ENCODE peak calls at places on chromosomes 12 and 14, in eight cellular contexts. F, O, P, W, J, T, Y and L are unnamed samples.

GRCh38 chr12:77751939-77752338 is 78.8 kb upstream of the NAV3 start:
- DNase-seq in F (no peak), O (no peak), P (no peak), W (peak), J (no peak), T (no peak), Y (no peak), L (no peak)

GRCh38 chr14:22691171-22691570 is 47.0 kb upstream of the OR6J1 start:
- DNase-seq in F (no peak), O (no peak), P (no peak), W (peak), J (no peak), T (no peak), Y (peak), L (peak)

GRCh38 chr14:51484491-51484890 is 167.2 kb upstream of the FRMD6 start:
- DNase-seq in F (no peak), O (no peak), P (no peak), W (no peak), J (no peak), T (no peak), Y (no peak), L (no peak)

GRCh38 chr12:85835810-85836715 is at the start of gene RASSF9:
- DNase-seq in F (no peak), O (no peak), P (peak), W (peak), J (peak), T (peak), Y (peak), L (peak)

GRCh38 chr14:89123851-89124250 is 293.2 kb downstream of the FOXN3 start:
- DNase-seq in F (no peak), O (no peak), P (no peak), W (no peak), J (no peak), T (no peak), Y (no peak), L (no peak)

GRCh38 chr12:68939500-68939899 is 6.5 kb upstream of the CPM start:
- DNase-seq in F (no peak), O (no peak), P (no peak), W (no peak), J (no peak), T (no peak), Y (no peak), L (no peak)

GRCh38 chr14:22838631-22839041 is 2.3 kb downstream of the MMP14 start:
- DNase-seq in F (no peak), O (no peak), P (no peak), W (peak), J (no peak), T (no peak), Y (peak), L (peak)

GRCh38 chr14:56581041-56581727 is 1.6 kb downstream of the TMEM260 start:
- DNase-seq in F (no peak), O (no peak), P (no peak), W (no peak), J (no peak), T (no peak), Y (no peak), L (no peak)

GRCh38 chr12:52865090-52865944 is 16.5 kb upstream of the KRT78 start:
- DNase-seq in F (peak), O (peak), P (peak), W (peak), J (no peak), T (peak), Y (peak), L (peak)

GRCh38 chr12:27940245-27940644 is 32.3 kb downstream of the PTHLH start:
- DNase-seq in F (no peak), O (no peak), P (no peak), W (no peak), J (no peak), T (no peak), Y (no peak), L (no peak)

GRCh38 chr14:51828017-51828797 is 32.2 kb upstream of the GNG2 start:
- DNase-seq in F (no peak), O (no peak), P (no peak), W (no peak), J (no peak), T (no peak), Y (peak), L (peak)

GRCh38 chr14:51208982-51209381 is 31.1 kb upstream of the TMX1 start:
- DNase-seq in F (no peak), O (no peak), P (no peak), W (no peak), J (no peak), T (no peak), Y (no peak), L (no peak)

GRCh38 chr12:13211859-13212664 is 15.5 kb downstream of the EMP1 start:
- DNase-seq in F (no peak), O (peak), P (peak), W (peak), J (peak), T (peak), Y (peak), L (peak)

GRCh38 chr14:31927348-31927826 is 149.7 kb upstream of the ARHGAP5 start:
- DNase-seq in F (no peak), O (no peak), P (peak), W (peak), J (no peak), T (no peak), Y (peak), L (peak)

GRCh38 chr12:130632582-130633174 is 83.4 kb downstream of the RIMBP2 start:
- DNase-seq in F (no peak), O (no peak), P (no peak), W (no peak), J (no peak), T (no peak), Y (no peak), L (no peak)

GRCh38 chr12:92034858-92035401 is 110.7 kb downstream of the BTG1 start:
- DNase-seq in F (no peak), O (no peak), P (no peak), W (peak), J (peak), T (peak), Y (peak), L (peak)

GRCh38 chr12:67920432-67920831 is 68.8 kb upstream of the IFNG-AS1 start:
- DNase-seq in F (no peak), O (no peak), P (no peak), W (no peak), J (no peak), T (no peak), Y (no peak), L (no peak)

GRCh38 chr12:121117226-121117777 is 15.4 kb upstream of the P2RX7 start:
- DNase-seq in F (no peak), O (no peak), P (no peak), W (no peak), J (no peak), T (no peak), Y (no peak), L (no peak)

GRCh38 chr12:107749094-107749493 is 11.8 kb downstream of the PRDM4 start:
- DNase-seq in F (no peak), O (no peak), P (no peak), W (peak), J (no peak), T (no peak), Y (peak), L (no peak)

DNA sequence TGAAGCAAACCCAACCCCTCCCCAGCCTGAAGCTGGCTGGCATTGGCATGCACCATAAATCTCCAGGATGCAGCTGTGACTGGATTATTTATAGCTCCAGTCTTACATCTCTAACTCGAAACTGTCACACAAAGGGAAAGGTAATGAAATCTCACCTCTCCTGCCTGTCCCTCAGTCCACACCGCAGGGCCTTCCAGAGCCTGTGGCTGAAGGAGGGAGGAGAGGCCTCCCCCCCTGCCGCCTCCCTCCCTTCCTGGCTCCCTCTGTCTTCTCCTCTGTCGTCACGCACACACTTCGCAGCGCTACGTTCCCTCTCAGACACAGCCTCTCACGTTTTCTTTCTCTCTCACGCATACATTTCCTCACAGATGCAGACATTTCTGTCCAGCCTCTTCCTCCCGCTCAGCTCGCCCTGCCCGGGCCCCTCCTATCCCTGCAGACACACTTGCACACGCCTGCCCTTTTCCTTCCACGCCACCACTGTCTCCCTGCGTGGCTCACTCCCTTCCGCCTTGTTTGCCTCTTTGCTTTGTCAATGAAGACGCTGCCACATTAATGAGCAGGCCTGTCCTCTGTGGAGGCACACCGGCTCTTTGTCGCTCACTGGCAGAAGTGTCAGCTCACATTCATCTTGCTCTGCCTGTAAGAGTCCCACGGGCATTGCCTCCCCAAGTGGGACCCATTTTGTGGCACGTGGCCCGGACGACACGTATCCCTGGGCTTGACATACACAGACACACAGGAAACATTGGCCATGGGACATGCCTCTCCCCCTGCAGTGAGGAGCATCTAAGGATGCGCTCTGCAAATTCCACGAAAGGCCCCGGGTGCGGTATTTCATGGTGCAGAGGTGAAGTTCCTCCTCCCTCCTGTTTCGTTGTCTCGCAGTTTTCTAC is 27.9 kb downstream of the IRF2BPL start:
- DNase-seq in F (no peak), O (no peak), P (peak), W (peak), J (no peak), T (no peak), Y (peak), L (peak)
- TF ChIP-seq CTCF in F (no peak), O (no peak), P (no peak), W (no peak), J (no peak), T (no peak), Y (no peak), L (no peak)

DNA sequence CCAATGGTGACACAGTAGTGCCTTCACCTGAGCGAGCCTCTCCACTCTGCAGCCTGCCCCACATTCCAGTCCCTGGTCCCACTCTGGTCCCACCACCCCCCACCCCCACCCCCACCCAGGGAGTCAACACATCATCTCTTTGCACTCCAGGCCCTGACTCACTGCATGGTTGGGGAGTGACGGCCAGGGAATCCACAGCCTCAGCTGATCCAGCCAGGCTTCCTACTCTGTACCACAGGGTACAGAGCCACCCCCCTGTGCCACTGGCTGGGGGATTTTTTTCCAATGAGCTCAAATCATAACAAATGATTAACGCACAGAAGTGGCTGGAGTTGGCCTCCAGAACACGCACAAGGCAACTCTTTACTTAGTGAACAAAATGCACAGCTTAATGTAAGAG is 233.7 kb downstream of the NTF3 start:
- DNase-seq in F (no peak), O (no peak), P (no peak), W (no peak), J (no peak), T (no peak), Y (peak), L (peak)
- TF ChIP-seq CTCF in F (no peak), O (no peak), P (no peak), W (no peak), J (no peak), T (no peak), Y (no peak), L (no peak)

DNA sequence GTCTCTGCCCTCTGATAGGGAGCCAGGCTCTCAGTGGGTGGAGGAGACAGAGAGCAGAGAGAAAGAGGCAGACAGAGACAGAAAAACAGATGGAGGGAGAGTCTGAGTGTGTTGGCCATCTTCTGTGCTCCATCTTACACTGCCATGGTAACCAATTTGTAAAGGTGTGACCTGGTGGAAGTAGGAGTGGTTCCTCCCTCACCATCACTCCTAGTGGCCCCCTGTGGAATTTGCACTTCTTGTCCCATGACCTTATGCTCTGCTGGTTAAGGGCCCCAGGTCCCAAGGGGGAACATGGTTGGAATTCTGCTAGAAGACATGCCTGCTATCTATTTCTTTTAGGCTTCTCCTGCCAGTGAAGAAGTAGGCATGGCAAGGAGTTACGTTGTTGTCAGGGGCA is 376.7 kb upstream of the CCDC196 start:
- DNase-seq in F (no peak), O (no peak), P (peak), W (no peak), J (no peak), T (no peak), Y (no peak), L (no peak)
- TF ChIP-seq CTCF in F (no peak), O (no peak), P (peak), W (no peak), J (no peak), T (no peak), Y (no peak), L (no peak)

DNA sequence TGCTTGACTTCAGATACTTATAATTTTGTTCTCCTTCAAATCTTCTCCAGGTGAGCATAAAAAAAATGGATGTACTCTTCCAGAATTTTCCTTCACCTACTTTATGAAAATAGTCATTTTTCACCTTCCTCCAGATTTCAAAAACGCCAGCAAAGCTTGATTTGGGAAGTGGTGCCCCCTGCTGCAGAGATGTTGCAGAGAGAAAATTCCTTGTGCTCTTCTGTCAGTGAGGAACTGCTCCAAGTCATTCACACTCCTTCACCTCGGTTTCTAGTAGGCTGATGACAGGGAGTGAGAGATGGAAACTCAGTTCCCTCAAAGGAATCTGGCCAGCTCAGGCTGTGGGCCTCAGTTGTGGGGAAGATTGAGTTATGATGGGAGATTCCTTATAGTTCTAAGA is 24.2 kb upstream of the RNASE3 start:
- DNase-seq in F (no peak), O (peak), P (peak), W (no peak), J (no peak), T (no peak), Y (no peak), L (no peak)
- TF ChIP-seq CTCF in F (peak), O (no peak), P (peak), W (peak), J (peak), T (no peak), Y (peak), L (peak)

GRCh38 chr12:49557917-49558215 is 10.1 kb downstream of the MCRS1 start:
- DNase-seq in F (no peak), O (no peak), P (peak), W (no peak), J (no peak), T (no peak), Y (no peak), L (no peak)
- TF ChIP-seq CTCF in F (peak), O (no peak), P (no peak), W (peak), J (no peak), T (no peak), Y (peak), L (peak)

GRCh38 chr14:24273422-24273998 is 2.1 kb upstream of the RABGGTA start:
- DNase-seq in F (no peak), O (no peak), P (peak), W (no peak), J (no peak), T (no peak), Y (no peak), L (no peak)
- TF ChIP-seq CTCF in F (no peak), O (no peak), P (peak), W (no peak), J (no peak), T (no peak), Y (no peak), L (peak)

DNA sequence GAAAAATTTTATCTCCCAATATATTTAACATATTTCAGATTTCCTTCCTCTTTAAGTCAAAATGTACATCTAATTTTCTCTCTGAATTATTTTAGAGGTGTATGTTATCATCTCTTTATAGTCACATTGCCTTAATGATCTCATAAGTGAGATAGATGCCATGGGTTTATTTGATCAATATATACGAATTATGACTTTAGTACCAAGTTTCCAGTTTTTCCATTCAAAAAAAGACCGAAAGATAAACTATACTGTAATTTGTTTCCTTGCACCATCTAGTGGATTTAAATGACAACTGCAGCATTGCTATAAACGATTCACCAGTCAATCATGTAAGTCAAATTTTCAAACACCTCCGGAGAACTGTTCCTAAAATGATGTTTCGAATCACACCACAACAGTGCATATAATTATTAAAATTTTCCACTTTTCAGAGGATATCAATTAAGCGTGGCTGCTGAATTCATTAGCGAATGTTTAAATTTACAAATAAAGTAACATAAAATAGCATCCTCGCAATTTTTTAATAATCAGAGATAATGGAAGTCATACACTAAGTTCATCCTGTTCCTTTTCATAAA is 419 bp upstream of the ATXN7L3B start:
- DNase-seq in F (no peak), O (no peak), P (peak), W (peak), J (no peak), T (no peak), Y (peak), L (peak)
- TF ChIP-seq CTCF in F (peak), O (peak), P (peak), W (peak), J (peak), T (peak), Y (peak), L (peak)

GRCh38 chr14:87995500-87996275 is 2.7 kb upstream of the GALC start:
- DNase-seq in F (no peak), O (no peak), P (no peak), W (peak), J (no peak), T (no peak), Y (no peak), L (no peak)

GRCh38 chr14:87994974-87995373 is 2.0 kb upstream of the GALC start:
- DNase-seq in F (no peak), O (no peak), P (no peak), W (peak), J (no peak), T (no peak), Y (no peak), L (no peak)

GRCh38 chr14:87992349-87992719 is 648 bp downstream of the GALC start:
- DNase-seq in F (no peak), O (no peak), P (peak), W (peak), J (no peak), T (no peak), Y (peak), L (no peak)

GRCh38 chr14:87992720-87993484 is at the start of gene GALC:
- DNase-seq in F (peak), O (peak), P (peak), W (peak), J (peak), T (peak), Y (peak), L (peak)

DNA sequence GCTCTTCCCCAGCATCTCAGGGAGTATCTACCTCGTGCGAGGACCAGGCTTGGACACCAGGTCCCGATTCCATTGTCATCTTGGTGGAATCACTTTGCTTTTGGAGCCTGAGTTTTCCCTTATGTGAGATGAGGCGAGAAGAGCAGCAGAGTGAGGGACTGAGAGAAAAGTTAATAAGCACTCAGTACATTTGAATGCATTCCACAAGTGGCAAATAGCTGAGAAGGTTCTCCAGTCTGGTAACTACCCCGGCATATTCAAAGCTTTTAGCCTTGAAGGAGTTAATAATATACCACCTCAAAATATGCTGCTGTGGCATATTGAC is 465 bp upstream of the GALC start:
- DNase-seq in F (no peak), O (no peak), P (peak), W (no peak), J (no peak), T (no peak), Y (no peak), L (no peak)
- TF ChIP-seq CTCF in F (no peak), O (no peak), P (no peak), W (no peak), J (no peak), T (no peak), Y (no peak), L (no peak)

GRCh38 chr14:78595797-78596196 is 425.6 kb downstream of the NRXN3 start:
- DNase-seq in F (no peak), O (peak), P (peak), W (no peak), J (no peak), T (no peak), Y (no peak), L (peak)
- TF ChIP-seq CTCF in F (no peak), O (no peak), P (peak), W (no peak), J (no peak), T (no peak), Y (peak), L (peak)

GRCh38 chr14:76201162-76201561 is 49.4 kb downstream of the GPATCH2L start:
- DNase-seq in F (no peak), O (no peak), P (no peak), W (peak), J (no peak), T (no peak), Y (peak), L (peak)
- TF ChIP-seq CTCF in F (no peak), O (no peak), P (no peak), W (no peak), J (no peak), T (no peak), Y (no peak), L (no peak)